ENCODE peak calls at places on chromosome 11, in five cellular contexts. Q is coronary artery, R is RPMI8226, C is C1 segment of cervical spinal cord, I is mesendoderm. L is an unnamed sample.

GRCh38 chr11:129610125-129610524 is 205.5 kb upstream of the TMEM45B start:
- DNase-seq in Q (no peak), R (no peak), C (no peak), I (no peak), L (no peak)

GRCh38 chr11:125941606-125942275 is 4.1 kb upstream of the VSIG10L2 start:
- DNase-seq in Q (peak; percentile 64), R (peak; percentile 48), C (peak; percentile 85), I (peak; percentile 81), L (no peak)

GRCh38 chr11:44627911-44628729 is 62.7 kb downstream of the CD82 start:
- DNase-seq in Q (peak; percentile 76), R (no peak), C (peak; percentile 98), I (no peak), L (peak; percentile 3)

GRCh38 chr11:60858236-60858635 is 2.5 kb upstream of the PTGDR2 start:
- DNase-seq in Q (no peak), R (no peak), C (no peak), I (no peak), L (no peak)

GRCh38 chr11:67261635-67261941 is 4.7 kb upstream of the GRK2 start:
- DNase-seq in Q (no peak), R (no peak), C (no peak), I (no peak), L (no peak)

GRCh38 chr11:64656797-64657196 is 65.8 kb downstream of the SLC22A12 start:
- DNase-seq in Q (no peak), R (no peak), C (no peak), I (peak; percentile 95), L (no peak)

GRCh38 chr11:30859709-30860108 is 273.6 kb upstream of the MPPED2 start:
- DNase-seq in Q (no peak), R (no peak), C (no peak), I (no peak), L (no peak)

GRCh38 chr11:21866781-21867180 is 326.1 kb upstream of the ANO5 start:
- DNase-seq in Q (no peak), R (no peak), C (no peak), I (no peak), L (no peak)

GRCh38 chr11:97751405-97751804 is 1269.3 kb upstream of the CNTN5 start:
- DNase-seq in Q (no peak), R (peak; percentile 7), C (no peak), I (no peak), L (no peak)

GRCh38 chr11:1102221-1102971 is 27.7 kb downstream of the MUC2 start:
- DNase-seq in Q (no peak), R (no peak), C (no peak), I (no peak), L (no peak)

GRCh38 chr11:134742228-134742612 is 330.2 kb upstream of the B3GAT1 start:
- DNase-seq in Q (no peak), R (no peak), C (no peak), I (no peak), L (no peak)

GRCh38 chr11:2074266-2074825 is 64.8 kb downstream of the IGF2 start:
- DNase-seq in Q (no peak), R (no peak), C (no peak), I (peak; percentile 62), L (no peak)

GRCh38 chr11:35934981-35935380 is 8.9 kb upstream of the LDLRAD3 start:
- DNase-seq in Q (no peak), R (no peak), C (no peak), I (no peak), L (no peak)

GRCh38 chr11:33453225-33453624 is 196.0 kb downstream of the HIPK3 start:
- DNase-seq in Q (no peak), R (no peak), C (no peak), I (no peak), L (no peak)

GRCh38 chr11:48090174-48090573 is 109.8 kb downstream of the PTPRJ start:
- DNase-seq in Q (peak; percentile 17), R (no peak), C (no peak), I (no peak), L (no peak)

L was measured in HFFc6.